ENCODE peak calls at places on chromosome 18, in five cellular contexts. G is spleen, C is mucosa of descending colon, T is GM12864, X is NB4. Z is an unnamed sample.

GRCh38 chr18:58988595-58988994 is 123.9 kb downstream of the ZNF532 start:
- DNase-seq in T (no peak), G (no peak), C (no peak), X (no peak), Z (no peak)

GRCh38 chr18:23982154-23983071 is 32.1 kb upstream of the TTC39C start:
- DNase-seq in X (no peak), T (no peak), C (no peak), G (no peak), Z (no peak)

GRCh38 chr18:8747440-8747937 is 42.1 kb downstream of the MTCL1 start:
- DNase-seq in G (no peak), T (no peak), X (no peak), C (no peak), Z (no peak)

GRCh38 chr18:65762556-65762955 is 11.7 kb downstream of the CDH7 start:
- DNase-seq in X (no peak), C (no peak), G (no peak), T (no peak), Z (no peak)

GRCh38 chr18:55790296-55790695 is 202.3 kb upstream of the TCF4 start:
- DNase-seq in T (no peak), C (no peak), X (no peak), G (no peak), Z (no peak)

GRCh38 chr18:29191263-29191662 is 1014.3 kb upstream of the CDH2 start:
- DNase-seq in X (peak; percentile 1), C (no peak), T (no peak), G (no peak), Z (no peak)

GRCh38 chr18:75923169-75923568 is 495.7 kb upstream of the SMIM21 start:
- DNase-seq in C (no peak), X (no peak), T (no peak), G (no peak), Z (no peak)

GRCh38 chr18:41311571-41312240 is 643.3 kb upstream of the PIK3C3 start:
- DNase-seq in T (no peak), G (no peak), X (no peak), C (no peak), Z (no peak)

GRCh38 chr18:48879008-48879431 is 71.7 kb downstream of the SMAD7 start:
- DNase-seq in T (no peak), C (no peak), X (no peak), G (peak; percentile 61), Z (no peak)

GRCh38 chr18:7637269-7637668 is 70.2 kb downstream of the PTPRM start:
- DNase-seq in C (no peak), X (no peak), T (no peak), G (no peak), Z (no peak)

GRCh38 chr18:43396266-43396665 is 119.0 kb upstream of the SYT4 start:
- DNase-seq in T (no peak), C (no peak), G (no peak), X (peak; percentile 12), Z (no peak)

GRCh38 chr18:57754577-57755330 is 48.4 kb downstream of the ATP8B1 start:
- DNase-seq in C (no peak), X (no peak), T (no peak), G (no peak), Z (peak; percentile 21)

DNA sequence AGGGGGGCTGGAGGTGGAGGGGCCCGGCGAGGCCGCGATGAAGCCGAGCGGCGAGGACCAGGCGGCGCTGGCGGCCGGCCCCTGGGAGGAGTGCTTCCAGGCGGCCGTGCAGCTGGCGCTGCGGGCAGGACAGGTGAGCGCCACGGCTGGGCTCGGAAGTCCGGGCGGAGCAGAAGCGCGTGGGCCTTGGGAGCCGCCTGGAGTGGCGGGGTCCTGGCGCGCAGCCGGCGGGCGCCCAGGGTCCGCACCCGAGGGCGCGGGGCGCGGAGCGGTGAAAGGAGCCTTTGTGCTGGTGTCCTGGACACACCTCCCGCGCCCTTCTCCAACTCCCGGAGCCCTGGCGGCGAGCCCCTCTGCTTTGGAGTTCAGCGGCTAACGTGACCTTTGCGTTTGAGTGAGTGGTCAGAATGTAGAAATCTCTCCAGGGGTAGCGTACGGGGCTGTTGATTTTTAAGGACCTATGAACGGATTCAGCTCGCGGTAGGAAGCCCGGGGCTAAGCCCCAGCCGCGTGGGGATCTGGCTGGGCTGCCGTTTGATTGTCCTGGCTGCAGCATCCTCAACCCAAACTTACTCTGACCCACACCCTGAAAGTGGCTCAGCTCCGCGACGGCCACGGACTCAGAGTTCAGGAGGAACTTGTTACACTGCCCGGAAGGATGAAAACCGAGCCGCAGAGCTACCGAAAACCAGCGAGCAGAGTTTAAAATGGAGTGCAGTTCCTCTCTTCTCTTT is 493 bp downstream of the IMPA2 start:
- DNase-seq in G (peak; percentile 91), T (no peak), C (peak; percentile 76), X (peak; percentile 66), Z (no peak)
- TF ChIP-seq CTCF in G (no peak), T (no peak), C (no peak), X (no peak), Z (no peak)

GRCh38 chr18:31688601-31689000 is 4.2 kb upstream of the B4GALT6 start:
- DNase-seq in X (no peak), T (no peak), C (no peak), G (no peak), Z (no peak)

GRCh38 chr18:31685097-31686082 is 1.0 kb upstream of the B4GALT6 start:
- DNase-seq in G (peak; percentile 90), C (peak; percentile 83), T (peak; percentile 48), X (peak; percentile 87), Z (peak; percentile 94)

GRCh38 chr18:31686572-31686971 is 2.2 kb upstream of the B4GALT6 start:
- DNase-seq in X (no peak), T (no peak), G (no peak), C (no peak), Z (peak; percentile 9)

GRCh38 chr18:31687016-31687415 is 2.6 kb upstream of the B4GALT6 start:
- DNase-seq in T (no peak), C (no peak), X (no peak), G (no peak), Z (no peak)

DNA sequence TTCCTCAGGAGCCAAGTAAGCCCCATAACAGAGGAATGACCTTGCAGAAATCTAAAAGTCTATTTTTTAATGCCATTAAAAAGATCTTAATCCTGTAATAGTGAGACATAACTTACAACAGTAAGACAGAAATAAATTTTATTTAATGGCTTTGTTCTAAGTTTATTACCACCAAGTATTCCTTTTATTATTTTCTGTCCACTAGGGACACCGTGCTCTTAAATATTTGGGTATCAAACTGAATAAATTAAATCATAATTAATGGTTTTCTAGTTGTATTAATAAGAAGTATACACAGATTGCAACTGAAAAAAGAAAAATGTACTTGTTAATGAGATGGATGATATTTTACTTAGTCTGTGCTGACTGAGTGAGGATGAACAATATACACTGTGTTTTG is 3.1 kb upstream of the B4GALT6 start:
- DNase-seq in T (no peak), G (no peak), C (no peak), X (no peak), Z (no peak)
- TF ChIP-seq CTCF in T (no peak), G (no peak), C (no peak), X (no peak), Z (peak; percentile 11)

GRCh38 chr18:44834867-44835469 is 154.3 kb downstream of the SETBP1 start:
- DNase-seq in X (no peak), T (no peak), G (no peak), C (no peak), Z (no peak)

GRCh38 chr18:44839239-44839666 is 158.6 kb downstream of the SETBP1 start:
- DNase-seq in C (peak; percentile 77), X (peak; percentile 87), G (peak; percentile 93), T (peak; percentile 41), Z (peak; percentile 62)

GRCh38 chr18:44840053-44840826 is 159.6 kb downstream of the SETBP1 start:
- DNase-seq in C (no peak), G (no peak), X (no peak), T (no peak), Z (no peak)

GRCh38 chr18:44837491-44838185 is 156.9 kb downstream of the SETBP1 start:
- DNase-seq in G (no peak), T (no peak), C (no peak), X (no peak), Z (no peak)

GRCh38 chr18:44835555-44836156 is 155.0 kb downstream of the SETBP1 start:
- DNase-seq in T (no peak), X (no peak), G (no peak), C (no peak), Z (no peak)
- TF ChIP-seq CTCF in T (no peak), X (no peak), G (no peak), C (no peak), Z (no peak)

DNA sequence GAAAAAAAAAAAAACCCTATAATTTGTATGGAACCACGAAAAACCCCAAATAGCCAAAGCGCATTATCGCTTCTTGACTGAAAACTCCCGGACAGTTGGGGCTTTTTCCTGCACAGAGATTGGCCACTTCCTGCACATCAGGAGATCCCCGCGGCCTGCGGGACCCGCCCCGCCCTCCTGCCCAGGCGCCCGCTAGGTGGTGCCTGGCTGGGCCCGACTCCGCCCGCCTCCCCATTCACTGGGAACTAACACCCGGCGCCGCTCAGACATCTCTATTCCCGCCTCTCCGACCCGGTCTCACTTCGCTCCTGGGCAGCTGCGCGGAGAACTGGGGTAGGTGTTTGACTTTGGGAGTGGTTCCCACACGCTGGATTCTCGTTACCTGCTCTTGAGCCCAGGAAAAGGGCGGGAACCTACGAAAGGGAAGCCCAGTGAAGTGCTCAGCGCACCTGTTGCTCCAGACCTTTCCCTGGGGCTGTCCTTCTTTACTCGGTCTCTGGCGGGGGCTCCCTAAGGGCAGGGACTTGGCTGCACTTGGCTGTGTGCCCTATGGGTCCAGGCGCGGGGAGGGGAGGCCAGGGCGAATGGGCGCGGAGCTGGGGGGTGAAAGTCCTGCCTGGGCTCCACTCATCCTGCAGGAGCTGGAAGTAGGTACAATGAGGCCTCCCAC is at the start of gene HMSD:
- DNase-seq in T (no peak), C (peak; percentile 77), G (peak; percentile 88), X (no peak), Z (peak; percentile 78)
- TF ChIP-seq CTCF in T (peak; percentile 54), C (peak; percentile 35), G (no peak), X (no peak), Z (peak; percentile 52)

DNA sequence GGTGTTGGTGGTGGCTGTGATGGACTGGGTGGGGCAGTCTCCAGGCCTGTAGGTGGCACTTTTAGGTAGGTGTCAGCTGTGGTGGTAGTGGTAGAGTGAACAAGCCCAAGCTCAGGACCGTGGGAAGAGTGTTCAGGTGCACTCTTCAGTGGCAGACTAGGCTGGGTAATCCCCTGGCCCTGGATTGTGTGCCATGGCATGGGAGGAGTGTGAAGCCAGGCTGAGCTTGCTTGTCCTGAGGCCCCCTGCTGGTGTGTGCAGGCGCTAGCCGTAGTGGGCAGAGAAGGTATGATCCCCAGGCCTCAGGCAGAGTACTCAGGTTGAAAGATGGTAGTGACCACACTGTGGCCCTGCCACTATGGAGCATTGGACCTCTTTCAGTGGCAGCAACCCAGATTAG is 850.3 kb downstream of the DSC3 start:
- DNase-seq in T (no peak), G (no peak), C (no peak), X (peak; percentile 1), Z (no peak)
- TF ChIP-seq CTCF in T (no peak), G (no peak), C (no peak), X (peak; percentile 8), Z (peak; percentile 20)

Z was measured in GM13977.